ENCODE peak calls at places on chromosomes 3 and 15, in ten cellular contexts. W is psoas muscle; F is K562; M is fibroblast of lung; D is upper lobe of left lung; V is hepatocyte; K is tibial artery; Q is CD4-positive, CD25-positive, alpha-beta regulatory T cell; Y is left ventricle myocardium inferior; P is NT2/D1. L is an unnamed sample. For H3K4me1, H3K27me3 and H3K36me3, the result is how much of the 10 kb centered on the place peaks cover.

GRCh38 chr15:62760506-62760905 is 282.0 kb upstream of the TPM1 start:
- DNase-seq in W (no peak), F (no peak), M (no peak), D (no peak), V (no peak), K (no peak), Q (no peak), Y (no peak), P (no peak), L (no peak)

GRCh38 chr3:2523251-2523836 is 424.7 kb downstream of the CNTN4 start:
- DNase-seq in W (no peak), F (no peak), M (no peak), D (no peak), V (no peak), K (no peak), Q (no peak), Y (no peak), P (no peak), L (no peak)

GRCh38 chr3:123344941-123345594 is 103.8 kb downstream of the ADCY5 start:
- DNase-seq in W (no peak), F (peak), M (no peak), D (no peak), V (no peak), K (no peak), Q (no peak), Y (peak), P (no peak), L (peak)

GRCh38 chr15:41862515-41863116 is 24.0 kb downstream of the PLA2G4B start:
- DNase-seq in W (no peak), F (no peak), M (no peak), D (peak), V (no peak), K (no peak), Q (no peak), Y (no peak), P (peak), L (no peak)

GRCh38 chr3:126780666-126781065 is 76.6 kb downstream of the CHCHD6 start:
- DNase-seq in W (no peak), F (peak), M (no peak), D (no peak), V (no peak), K (no peak), Q (no peak), Y (no peak), P (no peak), L (no peak)

GRCh38 chr3:23830869-23831484 is 25.2 kb downstream of the UBE2E1 start:
- DNase-seq in W (no peak), F (no peak), M (peak), D (peak), V (no peak), K (no peak), Q (no peak), Y (no peak), P (no peak), L (no peak)

GRCh38 chr3:170790591-170790990 is 79.4 kb downstream of the RPL22L1 start:
- DNase-seq in W (no peak), F (no peak), M (no peak), D (no peak), V (no peak), K (no peak), Q (no peak), Y (no peak), P (no peak), L (no peak)

GRCh38 chr3:126151562-126152302 is 28.7 kb downstream of the ALDH1L1 start:
- DNase-seq in W (no peak), F (no peak), M (no peak), D (no peak), V (peak), K (no peak), Q (no peak), Y (no peak), P (no peak), L (no peak)

GRCh38 chr3:105504440-105504951 is 137.8 kb downstream of the ALCAM start:
- DNase-seq in W (no peak), F (no peak), M (no peak), D (no peak), V (no peak), K (no peak), Q (no peak), Y (no peak), P (no peak), L (no peak)

GRCh38 chr3:181752202-181752671 is 40.5 kb downstream of the SOX2 start:
- DNase-seq in W (no peak), F (no peak), M (peak), D (no peak), V (no peak), K (no peak), Q (no peak), Y (no peak), P (no peak), L (no peak)

GRCh38 chr15:47541587-47541986 is 175.7 kb upstream of the SEMA6D start:
- DNase-seq in W (no peak), F (no peak), M (no peak), D (no peak), V (no peak), K (no peak), Q (no peak), Y (no peak), P (no peak), L (no peak)

GRCh38 chr3:192212335-192212734 is 515.0 kb downstream of the FGF12 start:
- DNase-seq in W (no peak), F (no peak), M (no peak), D (no peak), V (no peak), K (no peak), Q (no peak), Y (no peak), P (no peak), L (no peak)

GRCh38 chr3:74139648-74140047 is 474.8 kb downstream of the CNTN3 start:
- DNase-seq in W (no peak), F (no peak), M (no peak), D (no peak), V (no peak), K (no peak), Q (no peak), Y (no peak), P (peak), L (no peak)

GRCh38 chr3:43953814-43954241 is 263.1 kb downstream of the ABHD5 start:
- DNase-seq in W (no peak), F (no peak), M (peak), D (no peak), V (peak), K (no peak), Q (no peak), Y (no peak), P (no peak), L (no peak)

GRCh38 chr3:185813691-185814215 is 11.1 kb downstream of the IGF2BP2 start:
- DNase-seq in W (no peak), F (peak), M (peak), D (no peak), V (no peak), K (no peak), Q (no peak), Y (no peak), P (no peak), L (peak)

GRCh38 chr3:59451041-59451763 is 401.4 kb upstream of the CFAP20DC start:
- DNase-seq in W (no peak), F (no peak), M (peak), D (peak), V (no peak), K (no peak), Q (peak), Y (no peak), P (no peak), L (no peak)

GRCh38 chr15:31147943-31148621 is 46.6 kb upstream of the TRPM1 start:
- DNase-seq in W (no peak), F (no peak), M (no peak), D (no peak), V (no peak), K (no peak), Q (no peak), Y (no peak), P (no peak), L (no peak)

GRCh38 chr3:125633767-125634166 is 38.5 kb upstream of the OSBPL11 start:
- DNase-seq in W (no peak), F (no peak), M (no peak), D (no peak), V (no peak), K (no peak), Q (no peak), Y (no peak), P (no peak), L (no peak)

GRCh38 chr3:29186131-29186599 is 94.7 kb upstream of the RBMS3 start:
- DNase-seq in W (no peak), F (no peak), M (peak), D (no peak), V (no peak), K (no peak), Q (no peak), Y (no peak), P (no peak), L (no peak)

GRCh38 chr15:49174902-49175301 is 4.9 kb downstream of the GALK2 start:
- DNase-seq in W (no peak), F (peak), M (no peak), D (no peak), V (no peak), K (no peak), Q (no peak), Y (no peak), P (no peak), L (no peak)

GRCh38 chr15:79675982-79676381 is 220.8 kb downstream of the MTHFS start:
- DNase-seq in W (no peak), F (no peak), M (no peak), D (no peak), V (no peak), K (no peak), Q (no peak), Y (no peak), P (no peak), L (no peak)

GRCh38 chr3:192675958-192676649 is 51.2 kb downstream of the FGF12 start:
- DNase-seq in W (no peak), F (no peak), M (no peak), D (no peak), V (no peak), K (no peak), Q (no peak), Y (no peak), P (no peak), L (no peak)

GRCh38 chr3:44932986-44933944 is 42.7 kb downstream of the ZDHHC3 start:
- DNase-seq in W (no peak), F (no peak), M (no peak), D (peak), V (no peak), K (no peak), Q (no peak), Y (no peak), P (peak), L (no peak)

GRCh38 chr3:162956711-162957110 is 1460.1 kb downstream of the OTOL1 start:
- DNase-seq in W (no peak), F (no peak), M (no peak), D (no peak), V (no peak), K (no peak), Q (no peak), Y (no peak), P (no peak), L (no peak)

GRCh38 chr3:27594096-27594690 is 110.0 kb upstream of the SLC4A7 start:
- DNase-seq in W (no peak), F (no peak), M (no peak), D (no peak), V (no peak), K (no peak), Q (no peak), Y (no peak), P (no peak), L (no peak)

GRCh38 chr3:186746008-186746407 is 28.8 kb downstream of the KNG1 start:
- DNase-seq in W (no peak), F (peak), M (peak), D (peak), V (peak), K (peak), Q (no peak), Y (peak), P (peak), L (no peak)

GRCh38 chr15:78537266-78537665 is 3.0 kb upstream of the PSMA4 start:
- DNase-seq in W (no peak), F (no peak), M (no peak), D (no peak), V (peak), K (no peak), Q (no peak), Y (no peak), P (no peak), L (no peak)

GRCh38 chr3:101095703-101096102 is 102.5 kb upstream of the ABI3BP start:
- DNase-seq in W (no peak), F (no peak), M (peak), D (no peak), V (no peak), K (no peak), Q (no peak), Y (no peak), P (no peak), L (no peak)

GRCh38 chr3:31039145-31039544 is 144.7 kb upstream of the GADL1 start:
- DNase-seq in W (no peak), F (peak), M (peak), D (no peak), V (no peak), K (peak), Q (no peak), Y (no peak), P (no peak), L (no peak)

GRCh38 chr3:105334138-105334882 is 32.4 kb upstream of the ALCAM start:
- DNase-seq in W (no peak), F (no peak), M (peak), D (no peak), V (no peak), K (no peak), Q (no peak), Y (no peak), P (no peak), L (no peak)

GRCh38 chr3:133943639-133944131 is 48.0 kb upstream of the RAB6B start:
- DNase-seq in W (no peak), F (peak), M (peak), D (peak), V (peak), K (peak), Q (no peak), Y (no peak), P (no peak), L (no peak)

GRCh38 chr3:15099364-15100098 is 583 bp upstream of the RBSN start:
- DNase-seq in W (no peak), F (no peak), M (no peak), D (no peak), V (no peak), K (no peak), Q (no peak), Y (no peak), P (no peak), L (no peak)

GRCh38 chr15:51311510-51311909 is 26.9 kb downstream of the CYP19A1 start:
- DNase-seq in W (no peak), F (no peak), M (no peak), D (no peak), V (peak), K (no peak), Q (no peak), Y (no peak), P (no peak), L (peak)

DNA sequence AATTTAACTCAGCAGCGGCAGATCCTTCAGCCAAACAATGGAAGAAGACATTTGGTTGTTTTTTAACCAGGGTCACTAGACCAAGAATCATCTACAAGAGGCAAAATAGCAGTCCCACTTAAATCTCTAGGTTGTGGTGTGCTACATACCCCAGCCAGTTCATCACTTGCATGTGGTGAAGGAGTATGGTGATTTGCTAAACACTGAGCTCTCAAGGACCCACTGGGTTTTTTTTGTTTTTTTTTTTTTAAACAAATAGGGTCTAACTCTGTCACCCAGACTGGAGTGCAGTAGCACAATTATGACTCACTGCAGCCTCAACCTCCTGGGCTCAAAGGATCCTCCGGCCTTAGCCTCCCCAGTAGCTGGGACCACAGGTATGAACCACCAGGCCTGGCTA is 508.0 kb downstream of the FOXP1 start:
- DNase-seq in W (no peak), F (no peak), M (peak), D (no peak), V (no peak), K (no peak), Q (no peak), Y (no peak), P (no peak), L (no peak)
- H3K4me1 ChIP-seq in W (under half), F (under half), M (under half), D (under half), V (under half), K (under half), Q (under half), Y (half or more), P (under half), L (under half)

GRCh38 chr15:26771168-26771916 is 1.5 kb downstream of the GABRB3 start:
- DNase-seq in W (no peak), F (no peak), M (no peak), D (no peak), V (peak), K (no peak), Q (no peak), Y (peak), P (no peak), L (no peak)
- H3K27me3 ChIP-seq in W (under half), F (under half), M (under half), D (under half), V (half or more), K (half or more), Q (under half), Y (half or more), P (under half), L (half or more)

DNA sequence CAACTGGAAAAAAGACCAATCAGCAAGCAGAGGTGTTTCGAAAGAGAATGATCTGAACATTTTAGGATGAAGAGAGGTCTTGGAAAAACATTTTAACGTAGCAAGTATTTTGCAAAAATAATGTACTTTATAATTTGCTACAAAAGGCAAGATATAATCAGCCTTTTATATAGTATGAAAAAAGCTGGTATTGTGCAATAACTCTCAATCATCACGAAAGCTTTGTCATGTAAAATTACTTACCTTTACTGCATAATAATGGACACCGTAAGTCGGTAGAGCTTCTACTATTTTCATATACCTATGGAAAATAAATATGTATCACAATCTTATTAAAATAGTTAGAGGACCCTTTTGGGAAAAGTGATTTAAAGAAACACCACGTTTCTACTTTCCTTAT is 95.7 kb upstream of the LMOD3 start:
- DNase-seq in W (no peak), F (no peak), M (no peak), D (no peak), V (no peak), K (no peak), Q (no peak), Y (no peak), P (no peak), L (no peak)
- H3K36me3 ChIP-seq in W (under half), F (under half), M (under half), D (under half), V (under half), K (under half), Q (under half), Y (half or more), P (half or more), L (half or more)

GRCh38 chr3:160481856-160482255 is 32.3 kb upstream of the TRIM59 start:
- DNase-seq in W (no peak), F (no peak), M (no peak), D (no peak), V (no peak), K (no peak), Q (no peak), Y (no peak), P (no peak), L (no peak)
- H3K4me1 ChIP-seq in W (under half), F (under half), M (under half), D (under half), V (under half), K (under half), Q (under half), Y (under half), P (under half), L (under half)

GRCh38 chr3:54846085-54846484 is 81.8 kb downstream of the LRTM1 start:
- DNase-seq in W (no peak), F (no peak), M (no peak), D (no peak), V (no peak), K (no peak), Q (no peak), Y (no peak), P (no peak), L (no peak)
- H3K27me3 ChIP-seq in W (under half), F (under half), M (under half), D (under half), V (under half), K (under half), Q (under half), Y (under half), P (under half), L (under half)

GRCh38 chr15:101026686-101027272 is 107.6 kb downstream of the LRRK1 start:
- DNase-seq in W (no peak), F (no peak), M (no peak), D (no peak), V (no peak), K (no peak), Q (no peak), Y (no peak), P (no peak), L (peak)

GRCh38 chr15:101027920-101028319 is 108.8 kb downstream of the LRRK1 start:
- DNase-seq in W (no peak), F (no peak), M (no peak), D (no peak), V (no peak), K (peak), Q (no peak), Y (no peak), P (no peak), L (peak)

GRCh38 chr15:101028321-101028720 is 109.2 kb downstream of the LRRK1 start:
- DNase-seq in W (no peak), F (no peak), M (peak), D (no peak), V (no peak), K (peak), Q (no peak), Y (no peak), P (no peak), L (no peak)

GRCh38 chr15:101025896-101026631 is 106.9 kb downstream of the LRRK1 start:
- DNase-seq in W (no peak), F (no peak), M (no peak), D (no peak), V (no peak), K (no peak), Q (no peak), Y (no peak), P (no peak), L (peak)

DNA sequence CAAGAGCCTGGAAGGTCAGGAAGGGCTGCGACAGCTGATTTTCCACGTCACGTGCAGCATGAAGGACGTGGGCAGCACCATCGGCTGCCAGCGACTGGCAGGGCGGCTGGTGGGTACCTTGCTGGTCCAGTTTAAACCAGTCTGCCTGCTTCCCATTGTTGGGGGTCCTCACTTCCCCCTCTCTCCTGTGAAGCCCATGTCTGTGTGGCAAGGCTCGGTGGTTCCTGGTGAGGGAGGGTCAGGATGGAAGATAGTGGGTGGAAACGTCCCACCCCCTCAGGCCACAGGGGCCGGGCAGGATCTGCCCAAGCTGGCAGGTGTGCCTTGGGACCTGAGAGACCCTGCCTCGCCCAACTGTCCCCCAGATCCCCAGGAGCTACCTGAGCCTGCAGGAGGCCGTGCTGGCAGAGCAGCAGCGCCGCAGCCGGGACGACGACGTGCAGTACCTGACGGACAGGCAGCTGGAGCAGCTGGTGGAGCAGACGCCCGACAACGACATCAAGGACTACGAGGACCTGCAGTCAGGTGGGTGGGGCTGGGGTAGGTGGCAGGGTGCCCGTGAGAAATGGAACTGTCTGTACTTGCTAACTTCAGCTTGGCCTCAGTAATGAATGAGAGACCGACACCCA is 108.2 kb downstream of the LRRK1 start:
- DNase-seq in W (no peak), F (no peak), M (no peak), D (no peak), V (no peak), K (peak), Q (no peak), Y (no peak), P (no peak), L (peak)
- H3K36me3 ChIP-seq in W (under half), F (under half), M (under half), D (under half), V (under half), K (under half), Q (under half), Y (under half), P (under half), L (under half)

DNA sequence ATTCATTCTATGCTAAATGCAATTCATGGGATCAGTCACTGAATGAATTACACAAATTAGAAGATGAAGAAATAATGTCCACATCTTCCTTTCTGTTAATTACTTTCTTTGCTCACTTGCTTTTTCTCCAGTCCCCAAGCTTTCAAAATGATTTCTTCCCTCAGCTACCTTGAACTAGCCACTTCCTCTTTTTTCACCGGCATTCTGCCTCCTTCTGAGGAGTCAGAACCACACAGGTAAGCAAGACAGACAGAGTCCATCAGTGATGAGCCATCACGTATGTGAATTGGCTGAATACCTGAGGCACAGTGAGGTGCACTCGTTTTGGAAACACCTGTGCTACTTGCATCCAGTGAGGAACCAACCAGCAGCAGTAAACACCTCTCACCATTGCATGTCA is 69.1 kb downstream of the ARPP21 start:
- DNase-seq in W (no peak), F (no peak), M (no peak), D (no peak), V (no peak), K (no peak), Q (no peak), Y (no peak), P (no peak), L (no peak)
- H3K4me1 ChIP-seq in W (under half), F (under half), M (under half), D (under half), V (under half), K (under half), Q (under half), Y (under half), P (under half), L (under half)

L was measured in RWPE2.